ENCODE peak calls at places on chromosome 18, in seven cellular contexts. Q, N, K, M, X, L and E are unnamed samples.

GRCh38 chr18:56984731-56985130 is 162.2 kb upstream of the BOD1L2 start:
- DNase-seq in Q (no peak), N (no peak), K (no peak), M (no peak), X (no peak), L (no peak), E (no peak)

GRCh38 chr18:66342577-66342976 is 261.3 kb downstream of the CDH19 start:
- DNase-seq in Q (no peak), N (no peak), K (no peak), M (no peak), X (no peak), L (no peak), E (no peak)

GRCh38 chr18:26579941-26580618 is 31.7 kb upstream of the KCTD1 start:
- DNase-seq in Q (no peak), N (no peak), K (no peak), M (no peak), X (no peak), L (no peak), E (no peak)

GRCh38 chr18:45007531-45007930 is 326.8 kb downstream of the SETBP1 start:
- DNase-seq in Q (no peak), N (no peak), K (no peak), M (no peak), X (no peak), L (no peak), E (no peak)

GRCh38 chr18:78779996-78780718 is 199.5 kb upstream of the SALL3 start:
- DNase-seq in Q (no peak), N (no peak), K (no peak), M (no peak), X (no peak), L (no peak), E (no peak)

GRCh38 chr18:62500174-62500573 is 22.7 kb upstream of the ZCCHC2 start:
- DNase-seq in Q (no peak), N (no peak), K (no peak), M (no peak), X (no peak), L (no peak), E (no peak)

GRCh38 chr18:13216732-13217465 is 1.7 kb upstream of the LDLRAD4 start:
- DNase-seq in Q (no peak), N (no peak), K (no peak), M (peak), X (no peak), L (peak), E (peak)

GRCh38 chr18:45658756-45659155 is 43.5 kb downstream of the SLC14A2 start:
- DNase-seq in Q (no peak), N (no peak), K (peak), M (no peak), X (no peak), L (no peak), E (no peak)